ENCODE peak calls at places on chromosomes 4 and X, in ten cellular contexts. One of them, this sample, is unnamed. For H3K4me1, the result is how much of the 10 kb centered on the place peaks cover.

GRCh38 chrX:13664026-13664425 is 11.1 kb downstream of the TCEANC start:
- DNase-seq in testis: no peak
- DNase-seq in HCT116: no peak
- DNase-seq in tibial nerve: no peak
- DNase-seq in esophagus squamous epithelium: no peak
- DNase-seq in prostate gland: no peak
- DNase-seq in heart left ventricle: no peak
- DNase-seq in right lobe of liver: no peak
- DNase-seq in spleen: no peak
- DNase-seq in upper lobe of left lung: no peak
- DNase-seq in this sample: no peak

GRCh38 chr4:186149872-186150271 is 41.5 kb upstream of the CYP4V2 start:
- DNase-seq in heart left ventricle: peak
- DNase-seq in upper lobe of left lung: no peak
- DNase-seq in right lobe of liver: peak
- DNase-seq in prostate gland: no peak
- DNase-seq in tibial nerve: peak
- DNase-seq in spleen: no peak
- DNase-seq in HCT116: no peak
- DNase-seq in testis: peak
- DNase-seq in esophagus squamous epithelium: no peak
- DNase-seq in this sample: peak

GRCh38 chrX:102129473-102129872 is 4.0 kb downstream of the TCEAL2 start:
- DNase-seq in spleen: no peak
- DNase-seq in right lobe of liver: no peak
- DNase-seq in prostate gland: no peak
- DNase-seq in tibial nerve: no peak
- DNase-seq in HCT116: no peak
- DNase-seq in heart left ventricle: no peak
- DNase-seq in esophagus squamous epithelium: no peak
- DNase-seq in testis: no peak
- DNase-seq in upper lobe of left lung: no peak
- DNase-seq in this sample: no peak

GRCh38 chr4:38665846-38666490 is 2.0 kb downstream of the KLF3 start:
- DNase-seq in tibial nerve: no peak
- DNase-seq in right lobe of liver: no peak
- DNase-seq in HCT116: no peak
- DNase-seq in spleen: no peak
- DNase-seq in testis: no peak
- DNase-seq in heart left ventricle: no peak
- DNase-seq in esophagus squamous epithelium: no peak
- DNase-seq in upper lobe of left lung: no peak
- DNase-seq in prostate gland: no peak
- DNase-seq in this sample: no peak

GRCh38 chrX:55710701-55711100 is 6.8 kb upstream of the RRAGB start:
- DNase-seq in spleen: no peak
- DNase-seq in HCT116: no peak
- DNase-seq in prostate gland: peak
- DNase-seq in testis: no peak
- DNase-seq in esophagus squamous epithelium: no peak
- DNase-seq in heart left ventricle: no peak
- DNase-seq in upper lobe of left lung: no peak
- DNase-seq in right lobe of liver: no peak
- DNase-seq in tibial nerve: no peak
- DNase-seq in this sample: no peak

GRCh38 chr4:52638717-52639116 is 20.4 kb downstream of the USP46 start:
- DNase-seq in upper lobe of left lung: no peak
- DNase-seq in testis: no peak
- DNase-seq in prostate gland: no peak
- DNase-seq in heart left ventricle: no peak
- DNase-seq in tibial nerve: no peak
- DNase-seq in right lobe of liver: no peak
- DNase-seq in spleen: no peak
- DNase-seq in HCT116: no peak
- DNase-seq in esophagus squamous epithelium: no peak
- DNase-seq in this sample: no peak

GRCh38 chrX:139560221-139560620 is 29.7 kb downstream of the F9 start:
- DNase-seq in right lobe of liver: no peak
- DNase-seq in HCT116: no peak
- DNase-seq in tibial nerve: no peak
- DNase-seq in spleen: no peak
- DNase-seq in testis: no peak
- DNase-seq in prostate gland: no peak
- DNase-seq in esophagus squamous epithelium: no peak
- DNase-seq in upper lobe of left lung: no peak
- DNase-seq in heart left ventricle: no peak
- DNase-seq in this sample: no peak

GRCh38 chr4:76952631-76953587 is 3.4 kb downstream of the SEPTIN11 start:
- DNase-seq in HCT116: no peak
- DNase-seq in prostate gland: no peak
- DNase-seq in testis: no peak
- DNase-seq in heart left ventricle: no peak
- DNase-seq in spleen: no peak
- DNase-seq in tibial nerve: no peak
- DNase-seq in upper lobe of left lung: no peak
- DNase-seq in right lobe of liver: no peak
- DNase-seq in esophagus squamous epithelium: no peak
- DNase-seq in this sample: no peak

GRCh38 chrX:1491851-1492349 is 39.2 kb upstream of the ASMTL start:
- DNase-seq in upper lobe of left lung: no peak
- DNase-seq in HCT116: peak
- DNase-seq in testis: peak
- DNase-seq in right lobe of liver: peak
- DNase-seq in spleen: peak
- DNase-seq in prostate gland: no peak
- DNase-seq in heart left ventricle: no peak
- DNase-seq in esophagus squamous epithelium: no peak
- DNase-seq in tibial nerve: no peak
- DNase-seq in this sample: no peak

GRCh38 chr4:55386073-55386472 is 9.7 kb upstream of the TMEM165 start:
- DNase-seq in prostate gland: no peak
- DNase-seq in right lobe of liver: no peak
- DNase-seq in tibial nerve: no peak
- DNase-seq in testis: no peak
- DNase-seq in spleen: no peak
- DNase-seq in esophagus squamous epithelium: no peak
- DNase-seq in heart left ventricle: no peak
- DNase-seq in upper lobe of left lung: no peak
- DNase-seq in HCT116: peak
- DNase-seq in this sample: no peak

GRCh38 chr4:2074588-2074987 is 15.5 kb downstream of the NAT8L start:
- DNase-seq in upper lobe of left lung: peak
- DNase-seq in prostate gland: no peak
- DNase-seq in right lobe of liver: no peak
- DNase-seq in spleen: peak
- DNase-seq in tibial nerve: no peak
- DNase-seq in heart left ventricle: no peak
- DNase-seq in HCT116: no peak
- DNase-seq in testis: no peak
- DNase-seq in esophagus squamous epithelium: no peak
- DNase-seq in this sample: no peak

GRCh38 chr4:106136777-106137331 is 179.2 kb downstream of the TBCK start:
- DNase-seq in testis: no peak
- DNase-seq in spleen: no peak
- DNase-seq in prostate gland: no peak
- DNase-seq in esophagus squamous epithelium: no peak
- DNase-seq in HCT116: no peak
- DNase-seq in heart left ventricle: no peak
- DNase-seq in tibial nerve: no peak
- DNase-seq in upper lobe of left lung: no peak
- DNase-seq in right lobe of liver: no peak
- DNase-seq in this sample: no peak

GRCh38 chr4:148874331-148874730 is 432.1 kb upstream of the NR3C2 start:
- DNase-seq in tibial nerve: no peak
- DNase-seq in right lobe of liver: no peak
- DNase-seq in HCT116: no peak
- DNase-seq in heart left ventricle: no peak
- DNase-seq in upper lobe of left lung: no peak
- DNase-seq in testis: no peak
- DNase-seq in esophagus squamous epithelium: no peak
- DNase-seq in spleen: no peak
- DNase-seq in prostate gland: no peak
- DNase-seq in this sample: peak

GRCh38 chr4:169438057-169438480 is 167.3 kb upstream of the SH3RF1 start:
- DNase-seq in upper lobe of left lung: no peak
- DNase-seq in HCT116: no peak
- DNase-seq in right lobe of liver: no peak
- DNase-seq in esophagus squamous epithelium: no peak
- DNase-seq in testis: no peak
- DNase-seq in prostate gland: no peak
- DNase-seq in tibial nerve: no peak
- DNase-seq in heart left ventricle: no peak
- DNase-seq in spleen: no peak
- DNase-seq in this sample: no peak

GRCh38 chr4:955161-955921 is 18.0 kb downstream of the DGKQ start:
- DNase-seq in esophagus squamous epithelium: no peak
- DNase-seq in heart left ventricle: no peak
- DNase-seq in right lobe of liver: no peak
- DNase-seq in testis: no peak
- DNase-seq in HCT116: no peak
- DNase-seq in tibial nerve: no peak
- DNase-seq in prostate gland: no peak
- DNase-seq in upper lobe of left lung: peak
- DNase-seq in spleen: peak
- DNase-seq in this sample: no peak

GRCh38 chrX:139720136-139720535 is 12.2 kb upstream of the MCF2 start:
- DNase-seq in spleen: no peak
- DNase-seq in upper lobe of left lung: no peak
- DNase-seq in heart left ventricle: no peak
- DNase-seq in prostate gland: no peak
- DNase-seq in HCT116: no peak
- DNase-seq in tibial nerve: no peak
- DNase-seq in esophagus squamous epithelium: no peak
- DNase-seq in testis: no peak
- DNase-seq in right lobe of liver: no peak
- DNase-seq in this sample: no peak

GRCh38 chr4:75940692-75941253 is at the start of gene NAAA:
- DNase-seq in upper lobe of left lung: peak
- DNase-seq in tibial nerve: peak
- DNase-seq in esophagus squamous epithelium: peak
- DNase-seq in right lobe of liver: peak
- DNase-seq in heart left ventricle: peak
- DNase-seq in spleen: peak
- DNase-seq in HCT116: peak
- DNase-seq in testis: peak
- DNase-seq in prostate gland: peak
- DNase-seq in this sample: peak

DNA sequence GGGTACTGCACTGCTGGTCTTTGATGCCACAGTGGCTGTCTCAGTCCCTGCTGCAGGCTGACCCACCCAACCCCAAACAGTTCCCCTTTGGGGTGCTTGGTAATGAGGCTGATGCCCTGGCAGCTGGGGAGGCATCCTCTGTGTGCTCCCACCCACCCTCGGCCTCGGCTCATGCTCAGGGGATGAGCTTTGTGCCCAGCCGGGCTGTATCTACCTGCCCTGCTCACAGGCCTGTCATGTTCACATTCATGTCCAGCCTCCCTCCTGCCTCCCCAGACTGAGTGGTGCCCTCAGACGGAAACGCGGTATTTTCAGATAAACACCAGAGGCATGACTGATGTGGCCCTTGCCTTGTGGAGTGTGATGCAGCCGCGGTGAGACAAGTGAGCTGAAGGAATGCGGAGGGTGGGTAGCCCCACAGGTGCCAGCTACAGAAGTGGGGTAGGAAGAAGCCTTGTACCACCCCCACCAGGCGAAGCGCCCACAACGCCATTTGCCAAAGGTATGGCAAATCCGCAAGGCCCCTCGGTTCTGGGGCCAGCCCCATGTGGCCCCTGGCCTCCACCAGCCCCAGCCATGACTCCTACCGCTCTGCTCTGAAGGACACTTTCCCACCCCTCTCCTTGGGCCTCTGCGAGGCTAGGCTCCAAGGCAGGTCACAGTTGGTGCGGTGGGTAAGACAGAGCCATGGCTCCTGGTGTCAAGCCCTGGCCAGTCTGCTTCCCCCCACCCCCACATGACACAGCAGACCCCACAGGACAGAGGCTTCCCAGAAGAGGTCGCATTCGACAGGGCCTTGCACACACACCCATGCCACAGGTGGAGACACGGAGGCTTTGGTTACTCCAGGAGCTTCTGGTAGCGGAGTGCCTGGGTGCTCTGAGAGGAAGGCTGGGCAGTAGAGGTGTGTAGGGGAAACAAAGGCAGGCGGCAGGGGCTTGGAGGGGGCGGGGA is 1.8 kb upstream of the RENBP start:
- DNase-seq in prostate gland: no peak
- DNase-seq in tibial nerve: no peak
- DNase-seq in HCT116: no peak
- DNase-seq in testis: no peak
- DNase-seq in spleen: no peak
- DNase-seq in upper lobe of left lung: no peak
- DNase-seq in esophagus squamous epithelium: no peak
- DNase-seq in right lobe of liver: no peak
- DNase-seq in heart left ventricle: no peak
- DNase-seq in this sample: no peak
- TF ChIP-seq POLR2A in prostate gland: no peak
- TF ChIP-seq POLR2A in tibial nerve: no peak
- TF ChIP-seq POLR2A in HCT116: no peak
- TF ChIP-seq POLR2A in testis: no peak
- TF ChIP-seq POLR2A in spleen: no peak
- TF ChIP-seq POLR2A in upper lobe of left lung: no peak
- TF ChIP-seq POLR2A in esophagus squamous epithelium: no peak
- TF ChIP-seq POLR2A in right lobe of liver: no peak
- TF ChIP-seq POLR2A in heart left ventricle: no peak
- TF ChIP-seq POLR2A in this sample: no peak

GRCh38 chrX:148609766-148610698 is 109.6 kb downstream of the AFF2 start:
- DNase-seq in prostate gland: no peak
- DNase-seq in tibial nerve: no peak
- DNase-seq in heart left ventricle: no peak
- DNase-seq in spleen: no peak
- DNase-seq in testis: no peak
- DNase-seq in esophagus squamous epithelium: no peak
- DNase-seq in HCT116: no peak
- DNase-seq in right lobe of liver: no peak
- DNase-seq in upper lobe of left lung: no peak
- DNase-seq in this sample: no peak
- H3K4me1 ChIP-seq in prostate gland: under half
- H3K4me1 ChIP-seq in tibial nerve: under half
- H3K4me1 ChIP-seq in heart left ventricle: under half
- H3K4me1 ChIP-seq in spleen: under half
- H3K4me1 ChIP-seq in testis: under half
- H3K4me1 ChIP-seq in esophagus squamous epithelium: under half
- H3K4me1 ChIP-seq in HCT116: under half
- H3K4me1 ChIP-seq in right lobe of liver: under half
- H3K4me1 ChIP-seq in upper lobe of left lung: under half
- H3K4me1 ChIP-seq in this sample: under half

GRCh38 chrX:51892921-51893745 is at the start of gene MAGED1:
- DNase-seq in upper lobe of left lung: peak
- DNase-seq in heart left ventricle: peak
- DNase-seq in HCT116: no peak
- DNase-seq in testis: peak
- DNase-seq in esophagus squamous epithelium: peak
- DNase-seq in spleen: peak
- DNase-seq in prostate gland: peak
- DNase-seq in right lobe of liver: peak
- DNase-seq in tibial nerve: peak
- DNase-seq in this sample: peak
- TF ChIP-seq POLR2A in upper lobe of left lung: peak
- TF ChIP-seq POLR2A in heart left ventricle: no peak
- TF ChIP-seq POLR2A in HCT116: no peak
- TF ChIP-seq POLR2A in testis: no peak
- TF ChIP-seq POLR2A in esophagus squamous epithelium: no peak
- TF ChIP-seq POLR2A in spleen: no peak
- TF ChIP-seq POLR2A in prostate gland: peak
- TF ChIP-seq POLR2A in right lobe of liver: peak
- TF ChIP-seq POLR2A in tibial nerve: peak
- TF ChIP-seq POLR2A in this sample: peak

GRCh38 chrX:72620550-72621145 is 48.0 kb upstream of the HDAC8 start:
- DNase-seq in prostate gland: peak
- DNase-seq in esophagus squamous epithelium: no peak
- DNase-seq in HCT116: peak
- DNase-seq in testis: peak
- DNase-seq in heart left ventricle: peak
- DNase-seq in tibial nerve: no peak
- DNase-seq in spleen: no peak
- DNase-seq in upper lobe of left lung: no peak
- DNase-seq in right lobe of liver: no peak
- DNase-seq in this sample: peak
- H3K4me1 ChIP-seq in prostate gland: under half
- H3K4me1 ChIP-seq in esophagus squamous epithelium: under half
- H3K4me1 ChIP-seq in HCT116: under half
- H3K4me1 ChIP-seq in testis: under half
- H3K4me1 ChIP-seq in heart left ventricle: under half
- H3K4me1 ChIP-seq in tibial nerve: under half
- H3K4me1 ChIP-seq in spleen: under half
- H3K4me1 ChIP-seq in upper lobe of left lung: under half
- H3K4me1 ChIP-seq in right lobe of liver: under half
- H3K4me1 ChIP-seq in this sample: under half

This sample was measured in transverse colon.